ENCODE peak calls at places on chromosomes 1 and 21, in eight cellular contexts. One of them, this sample, is unnamed.

GRCh38 chr1:46408356-46409062 is 14.4 kb downstream of the FAAH start:
- DNase-seq in K562: no peak
- DNase-seq in mammary epithelial cell: no peak
- DNase-seq in fibroblast of lung: peak; percentile 23
- DNase-seq in Peyer's patch: no peak
- DNase-seq in prostate gland: no peak
- DNase-seq in ascending aorta: no peak
- DNase-seq in aorta: peak; percentile 55
- DNase-seq in this sample: no peak

GRCh38 chr1:47175227-47175934 is 14.5 kb downstream of the PDZK1IP1 start:
- DNase-seq in mammary epithelial cell: peak; percentile 67
- DNase-seq in fibroblast of lung: peak; percentile 37
- DNase-seq in Peyer's patch: peak; percentile 66
- DNase-seq in aorta: peak; percentile 62
- DNase-seq in K562: peak; percentile 82
- DNase-seq in prostate gland: peak; percentile 56
- DNase-seq in ascending aorta: no peak
- DNase-seq in this sample: peak; percentile 63

GRCh38 chr1:172283766-172284165 is 136.7 kb upstream of the C1orf105 start:
- DNase-seq in mammary epithelial cell: no peak
- DNase-seq in fibroblast of lung: no peak
- DNase-seq in ascending aorta: no peak
- DNase-seq in prostate gland: no peak
- DNase-seq in K562: no peak
- DNase-seq in Peyer's patch: no peak
- DNase-seq in aorta: no peak
- DNase-seq in this sample: no peak

GRCh38 chr1:22237433-22238093 is 94.7 kb upstream of the WNT4 start:
- DNase-seq in Peyer's patch: no peak
- DNase-seq in aorta: no peak
- DNase-seq in prostate gland: no peak
- DNase-seq in ascending aorta: no peak
- DNase-seq in fibroblast of lung: no peak
- DNase-seq in K562: no peak
- DNase-seq in mammary epithelial cell: no peak
- DNase-seq in this sample: no peak

GRCh38 chr1:172630868-172631267 is 28.0 kb upstream of the FASLG start:
- DNase-seq in K562: no peak
- DNase-seq in aorta: no peak
- DNase-seq in Peyer's patch: no peak
- DNase-seq in ascending aorta: no peak
- DNase-seq in prostate gland: no peak
- DNase-seq in mammary epithelial cell: no peak
- DNase-seq in fibroblast of lung: peak; percentile 54
- DNase-seq in this sample: no peak

GRCh38 chr1:168582690-168583325 is 6.4 kb downstream of the XCL1 start:
- DNase-seq in Peyer's patch: no peak
- DNase-seq in mammary epithelial cell: no peak
- DNase-seq in ascending aorta: no peak
- DNase-seq in fibroblast of lung: peak; percentile 64
- DNase-seq in prostate gland: no peak
- DNase-seq in aorta: no peak
- DNase-seq in K562: no peak
- DNase-seq in this sample: no peak

GRCh38 chr1:12153181-12153785 is 13.5 kb upstream of the TNFRSF1B start:
- DNase-seq in K562: no peak
- DNase-seq in prostate gland: no peak
- DNase-seq in Peyer's patch: peak; percentile 89
- DNase-seq in mammary epithelial cell: no peak
- DNase-seq in fibroblast of lung: peak; percentile 75
- DNase-seq in aorta: no peak
- DNase-seq in ascending aorta: peak; percentile 70
- DNase-seq in this sample: no peak

GRCh38 chr1:89610457-89610991 is 22.4 kb upstream of the LRRC8C start:
- DNase-seq in mammary epithelial cell: no peak
- DNase-seq in ascending aorta: no peak
- DNase-seq in fibroblast of lung: no peak
- DNase-seq in K562: no peak
- DNase-seq in prostate gland: no peak
- DNase-seq in aorta: no peak
- DNase-seq in Peyer's patch: no peak
- DNase-seq in this sample: no peak

GRCh38 chr1:41329662-41330587 is 31.3 kb upstream of the FOXO6 start:
- DNase-seq in aorta: no peak
- DNase-seq in mammary epithelial cell: no peak
- DNase-seq in fibroblast of lung: no peak
- DNase-seq in prostate gland: no peak
- DNase-seq in ascending aorta: no peak
- DNase-seq in K562: no peak
- DNase-seq in Peyer's patch: no peak
- DNase-seq in this sample: peak; percentile 96

GRCh38 chr1:64856564-64856963 is 109.8 kb downstream of the JAK1 start:
- DNase-seq in mammary epithelial cell: peak; percentile 35
- DNase-seq in prostate gland: peak; percentile 21
- DNase-seq in fibroblast of lung: no peak
- DNase-seq in aorta: no peak
- DNase-seq in K562: no peak
- DNase-seq in Peyer's patch: no peak
- DNase-seq in ascending aorta: no peak
- DNase-seq in this sample: peak; percentile 39

GRCh38 chr21:44413566-44414290 is 41.6 kb upstream of the LRRC3 start:
- DNase-seq in mammary epithelial cell: no peak
- DNase-seq in aorta: peak; percentile 54
- DNase-seq in prostate gland: no peak
- DNase-seq in fibroblast of lung: no peak
- DNase-seq in K562: no peak
- DNase-seq in Peyer's patch: peak; percentile 22
- DNase-seq in ascending aorta: no peak
- DNase-seq in this sample: no peak

GRCh38 chr1:226661271-226661670 is 77.8 kb downstream of the ITPKB start:
- DNase-seq in Peyer's patch: no peak
- DNase-seq in fibroblast of lung: no peak
- DNase-seq in aorta: peak; percentile 32
- DNase-seq in mammary epithelial cell: no peak
- DNase-seq in prostate gland: no peak
- DNase-seq in ascending aorta: no peak
- DNase-seq in K562: no peak
- DNase-seq in this sample: no peak

GRCh38 chr1:237794071-237794470 is 96.7 kb downstream of the ZP4 start:
- DNase-seq in K562: no peak
- DNase-seq in ascending aorta: no peak
- DNase-seq in mammary epithelial cell: peak; percentile 10
- DNase-seq in prostate gland: no peak
- DNase-seq in aorta: no peak
- DNase-seq in fibroblast of lung: peak; percentile 26
- DNase-seq in Peyer's patch: no peak
- DNase-seq in this sample: no peak

GRCh38 chr1:196651637-196652215 is at the start of gene CFH:
- DNase-seq in aorta: no peak
- DNase-seq in Peyer's patch: no peak
- DNase-seq in prostate gland: no peak
- DNase-seq in fibroblast of lung: peak; percentile 95
- DNase-seq in mammary epithelial cell: peak; percentile 36
- DNase-seq in K562: no peak
- DNase-seq in ascending aorta: no peak
- DNase-seq in this sample: no peak

GRCh38 chr1:71270394-71270793 is 189.6 kb upstream of the ZRANB2 start:
- DNase-seq in aorta: no peak
- DNase-seq in K562: no peak
- DNase-seq in ascending aorta: no peak
- DNase-seq in prostate gland: no peak
- DNase-seq in Peyer's patch: no peak
- DNase-seq in mammary epithelial cell: no peak
- DNase-seq in fibroblast of lung: no peak
- DNase-seq in this sample: peak; percentile 19

DNA sequence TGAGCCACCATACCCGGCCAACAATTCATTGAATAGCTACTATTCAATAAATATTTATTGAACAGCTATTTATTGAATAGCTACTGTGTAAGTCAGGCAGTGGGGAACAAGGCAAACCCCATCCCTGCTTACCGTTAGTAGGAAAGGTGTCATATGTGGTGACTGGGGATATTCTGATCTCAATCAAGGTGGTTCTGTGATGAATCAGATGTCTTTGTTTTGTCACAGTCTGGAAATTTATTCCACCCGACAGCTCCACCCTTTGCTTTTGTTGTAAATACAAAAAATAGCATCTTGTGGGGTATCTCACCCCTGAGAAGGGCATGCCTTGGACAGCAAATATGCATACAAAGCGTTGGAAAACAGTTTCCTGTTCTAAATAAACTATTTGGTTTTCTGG is 5.3 kb downstream of the PDPN start:
- DNase-seq in mammary epithelial cell: no peak
- DNase-seq in K562: no peak
- DNase-seq in prostate gland: no peak
- DNase-seq in ascending aorta: no peak
- DNase-seq in aorta: no peak
- DNase-seq in Peyer's patch: no peak
- DNase-seq in fibroblast of lung: no peak
- DNase-seq in this sample: no peak
- H3K27ac ChIP-seq in mammary epithelial cell: no peak overlapping the region
- H3K27ac ChIP-seq in K562: no peak overlapping the region
- H3K27ac ChIP-seq in prostate gland: no peak overlapping the region
- H3K27ac ChIP-seq in ascending aorta: no peak overlapping the region
- H3K27ac ChIP-seq in aorta: no peak overlapping the region
- H3K27ac ChIP-seq in Peyer's patch: no peak overlapping the region
- H3K27ac ChIP-seq in fibroblast of lung: no peak overlapping the region
- H3K27ac ChIP-seq in this sample: no peak overlapping the region

GRCh38 chr21:45474323-45474950 is 67.8 kb downstream of the SLC19A1 start:
- DNase-seq in prostate gland: no peak
- DNase-seq in Peyer's patch: no peak
- DNase-seq in ascending aorta: no peak
- DNase-seq in K562: no peak
- DNase-seq in mammary epithelial cell: no peak
- DNase-seq in fibroblast of lung: no peak
- DNase-seq in aorta: no peak
- DNase-seq in this sample: no peak

GRCh38 chr21:45473496-45474322 is 68.5 kb downstream of the SLC19A1 start:
- DNase-seq in aorta: no peak
- DNase-seq in Peyer's patch: no peak
- DNase-seq in mammary epithelial cell: no peak
- DNase-seq in K562: no peak
- DNase-seq in ascending aorta: no peak
- DNase-seq in prostate gland: no peak
- DNase-seq in fibroblast of lung: no peak
- DNase-seq in this sample: no peak

GRCh38 chr21:45475004-45475685 is 67.1 kb downstream of the SLC19A1 start:
- DNase-seq in prostate gland: no peak
- DNase-seq in mammary epithelial cell: no peak
- DNase-seq in ascending aorta: no peak
- DNase-seq in Peyer's patch: no peak
- DNase-seq in fibroblast of lung: no peak
- DNase-seq in aorta: no peak
- DNase-seq in K562: no peak
- DNase-seq in this sample: no peak

GRCh38 chr21:45471229-45472052 is 66.5 kb downstream of the COL18A1 start:
- DNase-seq in K562: no peak
- DNase-seq in prostate gland: no peak
- DNase-seq in mammary epithelial cell: peak; percentile 88
- DNase-seq in ascending aorta: no peak
- DNase-seq in aorta: peak; percentile 73
- DNase-seq in fibroblast of lung: peak; percentile 95
- DNase-seq in Peyer's patch: no peak
- DNase-seq in this sample: no peak

GRCh38 chr21:45472445-45473365 is 67.7 kb downstream of the COL18A1 start:
- DNase-seq in aorta: no peak
- DNase-seq in fibroblast of lung: no peak
- DNase-seq in K562: no peak
- DNase-seq in mammary epithelial cell: no peak
- DNase-seq in prostate gland: no peak
- DNase-seq in ascending aorta: no peak
- DNase-seq in Peyer's patch: no peak
- DNase-seq in this sample: no peak
- H3K27ac ChIP-seq in aorta: no peak overlapping the region
- H3K27ac ChIP-seq in fibroblast of lung: peak overlapping the region; percentile 90
- H3K27ac ChIP-seq in K562: no peak overlapping the region
- H3K27ac ChIP-seq in mammary epithelial cell: no peak overlapping the region
- H3K27ac ChIP-seq in prostate gland: peak overlapping the region; percentile 62
- H3K27ac ChIP-seq in ascending aorta: peak overlapping the region; percentile 87
- H3K27ac ChIP-seq in Peyer's patch: no peak overlapping the region
- H3K27ac ChIP-seq in this sample: no peak overlapping the region

DNA sequence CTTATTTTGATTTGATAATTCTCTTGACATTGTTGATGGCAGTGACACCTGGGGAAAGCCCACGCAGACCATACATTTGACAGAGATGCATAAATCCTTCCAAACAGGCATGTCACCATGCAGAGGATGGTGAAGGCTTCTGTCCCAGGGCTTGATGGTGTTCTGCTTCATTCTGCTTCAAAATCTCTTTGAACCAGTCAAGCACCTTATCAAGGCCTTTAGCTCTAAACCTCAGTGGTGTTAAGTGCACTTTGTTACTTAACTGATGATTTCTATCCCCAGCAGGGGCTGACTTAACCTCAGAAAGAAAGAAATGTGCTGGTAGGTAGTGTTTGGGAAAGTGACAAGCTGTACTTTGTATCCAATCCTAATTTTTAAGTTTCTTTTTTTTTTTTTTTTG is 81.1 kb downstream of the RRAGC start:
- DNase-seq in fibroblast of lung: no peak
- DNase-seq in aorta: no peak
- DNase-seq in ascending aorta: no peak
- DNase-seq in prostate gland: no peak
- DNase-seq in mammary epithelial cell: no peak
- DNase-seq in Peyer's patch: no peak
- DNase-seq in K562: no peak
- DNase-seq in this sample: peak; percentile 65
- H3K27ac ChIP-seq in fibroblast of lung: no peak overlapping the region
- H3K27ac ChIP-seq in aorta: no peak overlapping the region
- H3K27ac ChIP-seq in ascending aorta: no peak overlapping the region
- H3K27ac ChIP-seq in prostate gland: no peak overlapping the region
- H3K27ac ChIP-seq in mammary epithelial cell: no peak overlapping the region
- H3K27ac ChIP-seq in Peyer's patch: no peak overlapping the region
- H3K27ac ChIP-seq in K562: no peak overlapping the region
- H3K27ac ChIP-seq in this sample: peak overlapping the region; percentile 45

DNA sequence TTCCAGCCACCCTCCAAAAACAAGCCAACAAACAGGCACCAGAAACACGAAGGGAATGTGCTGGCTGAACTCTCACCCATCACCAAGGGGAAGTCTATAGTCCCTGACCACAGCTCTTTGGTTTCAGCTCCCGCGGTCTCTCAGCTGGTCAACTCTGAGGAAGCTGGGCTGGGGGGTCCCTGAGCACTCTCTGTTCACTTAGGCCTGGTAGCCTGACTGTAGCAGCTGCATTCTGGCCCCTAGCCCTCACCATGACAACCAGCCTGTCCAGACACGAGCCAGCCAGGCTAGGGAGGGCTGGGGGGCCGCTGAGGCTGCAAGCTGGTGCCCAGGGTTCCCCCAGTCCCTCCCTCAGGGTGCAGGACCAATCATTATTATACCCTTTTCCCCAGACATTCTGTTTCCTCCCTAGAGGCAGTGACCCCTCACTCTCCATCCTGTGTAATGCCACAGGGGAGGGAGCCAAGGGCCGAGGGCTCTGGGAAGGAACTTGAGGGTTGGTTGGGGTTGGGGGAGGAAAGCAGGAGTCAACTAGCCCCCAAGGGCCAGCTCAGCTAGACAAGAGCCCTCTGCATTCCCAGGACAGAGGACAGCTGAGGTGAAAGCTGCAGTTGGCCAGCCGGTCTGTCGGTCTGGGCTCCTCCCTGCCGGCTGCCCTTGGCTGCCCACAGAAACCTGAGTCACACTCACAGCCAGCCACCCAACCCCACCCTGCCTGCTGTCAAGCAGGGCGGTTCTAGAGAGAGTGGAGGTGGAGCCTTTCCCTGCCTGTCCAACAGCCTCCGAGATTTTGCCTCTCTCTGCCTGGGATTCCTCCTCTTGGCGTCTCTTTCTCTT is 1.2 kb upstream of the TRAPPC3 start:
- DNase-seq in prostate gland: peak; percentile 96
- DNase-seq in fibroblast of lung: peak; percentile 97
- DNase-seq in K562: peak; percentile 85
- DNase-seq in mammary epithelial cell: peak; percentile 97
- DNase-seq in Peyer's patch: peak; percentile 95
- DNase-seq in aorta: peak; percentile 95
- DNase-seq in ascending aorta: peak; percentile 92
- DNase-seq in this sample: peak; percentile 99
- H3K27ac ChIP-seq in prostate gland: peak overlapping the region; percentile 93
- H3K27ac ChIP-seq in fibroblast of lung: peak overlapping the region; percentile 88
- H3K27ac ChIP-seq in K562: peak overlapping the region; percentile 81
- H3K27ac ChIP-seq in mammary epithelial cell: peak overlapping the region; percentile 99
- H3K27ac ChIP-seq in Peyer's patch: peak overlapping the region; percentile 88
- H3K27ac ChIP-seq in aorta: peak overlapping the region; percentile 99
- H3K27ac ChIP-seq in ascending aorta: peak overlapping the region; percentile 98
- H3K27ac ChIP-seq in this sample: peak overlapping the region; percentile 90